ENCODE peak calls at places on chromosomes 3 and 15, in five cellular contexts. M, B, P, V and N are unnamed samples.

GRCh38 chr3:133821767-133822638 is 16.4 kb downstream of the SRPRB start:
- DNase-seq in M (peak), B (no peak), P (peak), V (peak), N (no peak)

GRCh38 chr15:68552773-68553172 is 26.0 kb upstream of the CORO2B start:
- DNase-seq in M (no peak), B (no peak), P (peak), V (no peak), N (no peak)

GRCh38 chr3:120274739-120275167 is 10.3 kb downstream of the GPR156 start:
- DNase-seq in M (no peak), B (no peak), P (no peak), V (no peak), N (no peak)

GRCh38 chr3:116445291-116445841 is at the start of gene LSAMP:
- DNase-seq in M (peak), B (peak), P (peak), V (no peak), N (no peak)

GRCh38 chr3:9826815-9827574 is 16.8 kb downstream of the RPUSD3 start:
- DNase-seq in M (peak), B (no peak), P (no peak), V (no peak), N (no peak)

GRCh38 chr3:183517656-183518055 is 37.9 kb downstream of the KLHL6 start:
- DNase-seq in M (no peak), B (no peak), P (no peak), V (no peak), N (no peak)

GRCh38 chr3:21158801-21159564 is 592.0 kb downstream of the ZNF385D start:
- DNase-seq in M (no peak), B (no peak), P (no peak), V (no peak), N (no peak)

GRCh38 chr15:34241376-34242350 is 16.8 kb downstream of the EMC4 start:
- DNase-seq in M (peak), B (no peak), P (no peak), V (no peak), N (peak)

GRCh38 chr3:3648961-3649360 is 150.3 kb upstream of the LRRN1 start:
- DNase-seq in M (no peak), B (no peak), P (no peak), V (no peak), N (no peak)